ENCODE peak calls at places on chromosomes 6 and 20, in nine cellular contexts. One of them, this sample, is unnamed.

GRCh38 chr6:79601020-79601609 is 30.0 kb upstream of the SH3BGRL2 start:
- DNase-seq in stomach: no peak
- DNase-seq in mucosa of descending colon: no peak
- DNase-seq in activated B cell treated with CpG ODN at 0.5 μM for 24 hours: no peak
- DNase-seq in brain microvascular endothelial cell: peak; percentile 71
- DNase-seq in foreskin fibroblast: peak; percentile 76
- DNase-seq in HFF-Myc: peak; percentile 50
- DNase-seq in Peyer's patch: no peak
- DNase-seq in uterus: no peak
- DNase-seq in this sample: peak; percentile 23

GRCh38 chr6:70282906-70283461 is 19.9 kb downstream of the COL9A1 start:
- DNase-seq in stomach: no peak
- DNase-seq in uterus: no peak
- DNase-seq in foreskin fibroblast: no peak
- DNase-seq in mucosa of descending colon: no peak
- DNase-seq in HFF-Myc: no peak
- DNase-seq in brain microvascular endothelial cell: no peak
- DNase-seq in Peyer's patch: no peak
- DNase-seq in activated B cell treated with CpG ODN at 0.5 μM for 24 hours: no peak
- DNase-seq in this sample: no peak

GRCh38 chr6:139303176-139303575 is 11.4 kb upstream of the TXLNB start:
- DNase-seq in uterus: no peak
- DNase-seq in stomach: no peak
- DNase-seq in mucosa of descending colon: no peak
- DNase-seq in brain microvascular endothelial cell: no peak
- DNase-seq in foreskin fibroblast: no peak
- DNase-seq in HFF-Myc: no peak
- DNase-seq in activated B cell treated with CpG ODN at 0.5 μM for 24 hours: no peak
- DNase-seq in Peyer's patch: no peak
- DNase-seq in this sample: no peak

GRCh38 chr20:38973546-38974120 is 11.5 kb downstream of the DHX35 start:
- DNase-seq in uterus: no peak
- DNase-seq in HFF-Myc: no peak
- DNase-seq in foreskin fibroblast: peak; percentile 60
- DNase-seq in activated B cell treated with CpG ODN at 0.5 μM for 24 hours: no peak
- DNase-seq in mucosa of descending colon: no peak
- DNase-seq in stomach: peak; percentile 55
- DNase-seq in brain microvascular endothelial cell: peak; percentile 21
- DNase-seq in Peyer's patch: no peak
- DNase-seq in this sample: no peak

GRCh38 chr6:109579361-109579760 is 96.3 kb upstream of the ZBTB24 start:
- DNase-seq in HFF-Myc: no peak
- DNase-seq in mucosa of descending colon: no peak
- DNase-seq in uterus: no peak
- DNase-seq in stomach: no peak
- DNase-seq in activated B cell treated with CpG ODN at 0.5 μM for 24 hours: no peak
- DNase-seq in Peyer's patch: no peak
- DNase-seq in foreskin fibroblast: peak; percentile 50
- DNase-seq in brain microvascular endothelial cell: no peak
- DNase-seq in this sample: no peak

GRCh38 chr20:39289316-39289715 is 327.2 kb downstream of the DHX35 start:
- DNase-seq in brain microvascular endothelial cell: no peak
- DNase-seq in activated B cell treated with CpG ODN at 0.5 μM for 24 hours: no peak
- DNase-seq in HFF-Myc: no peak
- DNase-seq in stomach: no peak
- DNase-seq in Peyer's patch: peak; percentile 54
- DNase-seq in mucosa of descending colon: no peak
- DNase-seq in uterus: no peak
- DNase-seq in foreskin fibroblast: no peak
- DNase-seq in this sample: no peak

GRCh38 chr20:11047559-11047958 is 373.8 kb upstream of the JAG1 start:
- DNase-seq in brain microvascular endothelial cell: no peak
- DNase-seq in mucosa of descending colon: no peak
- DNase-seq in activated B cell treated with CpG ODN at 0.5 μM for 24 hours: no peak
- DNase-seq in Peyer's patch: no peak
- DNase-seq in uterus: no peak
- DNase-seq in foreskin fibroblast: no peak
- DNase-seq in stomach: no peak
- DNase-seq in HFF-Myc: no peak
- DNase-seq in this sample: no peak

GRCh38 chr6:6556162-6556737 is 32.3 kb upstream of the LY86 start:
- DNase-seq in mucosa of descending colon: no peak
- DNase-seq in brain microvascular endothelial cell: no peak
- DNase-seq in foreskin fibroblast: no peak
- DNase-seq in uterus: no peak
- DNase-seq in Peyer's patch: no peak
- DNase-seq in activated B cell treated with CpG ODN at 0.5 μM for 24 hours: no peak
- DNase-seq in HFF-Myc: no peak
- DNase-seq in stomach: no peak
- DNase-seq in this sample: no peak

GRCh38 chr6:33317418-33317667 is 201 bp downstream of the ZBTB22 start:
- DNase-seq in Peyer's patch: no peak
- DNase-seq in HFF-Myc: no peak
- DNase-seq in foreskin fibroblast: no peak
- DNase-seq in brain microvascular endothelial cell: no peak
- DNase-seq in mucosa of descending colon: no peak
- DNase-seq in uterus: no peak
- DNase-seq in activated B cell treated with CpG ODN at 0.5 μM for 24 hours: no peak
- DNase-seq in stomach: no peak
- DNase-seq in this sample: no peak

GRCh38 chr6:166772518-166772917 is 145.5 kb upstream of the RPS6KA2 start:
- DNase-seq in Peyer's patch: no peak
- DNase-seq in HFF-Myc: no peak
- DNase-seq in foreskin fibroblast: no peak
- DNase-seq in uterus: no peak
- DNase-seq in stomach: no peak
- DNase-seq in mucosa of descending colon: no peak
- DNase-seq in activated B cell treated with CpG ODN at 0.5 μM for 24 hours: no peak
- DNase-seq in brain microvascular endothelial cell: no peak
- DNase-seq in this sample: no peak
- TF ChIP-seq CTCF in Peyer's patch: no peak
- TF ChIP-seq CTCF in HFF-Myc: peak; percentile 23
- TF ChIP-seq CTCF in foreskin fibroblast: no peak
- TF ChIP-seq CTCF in uterus: no peak
- TF ChIP-seq CTCF in stomach: no peak
- TF ChIP-seq CTCF in mucosa of descending colon: no peak
- TF ChIP-seq CTCF in activated B cell treated with CpG ODN at 0.5 μM for 24 hours: no peak
- TF ChIP-seq CTCF in brain microvascular endothelial cell: peak; percentile 38
- TF ChIP-seq CTCF in this sample: peak; percentile 11

DNA sequence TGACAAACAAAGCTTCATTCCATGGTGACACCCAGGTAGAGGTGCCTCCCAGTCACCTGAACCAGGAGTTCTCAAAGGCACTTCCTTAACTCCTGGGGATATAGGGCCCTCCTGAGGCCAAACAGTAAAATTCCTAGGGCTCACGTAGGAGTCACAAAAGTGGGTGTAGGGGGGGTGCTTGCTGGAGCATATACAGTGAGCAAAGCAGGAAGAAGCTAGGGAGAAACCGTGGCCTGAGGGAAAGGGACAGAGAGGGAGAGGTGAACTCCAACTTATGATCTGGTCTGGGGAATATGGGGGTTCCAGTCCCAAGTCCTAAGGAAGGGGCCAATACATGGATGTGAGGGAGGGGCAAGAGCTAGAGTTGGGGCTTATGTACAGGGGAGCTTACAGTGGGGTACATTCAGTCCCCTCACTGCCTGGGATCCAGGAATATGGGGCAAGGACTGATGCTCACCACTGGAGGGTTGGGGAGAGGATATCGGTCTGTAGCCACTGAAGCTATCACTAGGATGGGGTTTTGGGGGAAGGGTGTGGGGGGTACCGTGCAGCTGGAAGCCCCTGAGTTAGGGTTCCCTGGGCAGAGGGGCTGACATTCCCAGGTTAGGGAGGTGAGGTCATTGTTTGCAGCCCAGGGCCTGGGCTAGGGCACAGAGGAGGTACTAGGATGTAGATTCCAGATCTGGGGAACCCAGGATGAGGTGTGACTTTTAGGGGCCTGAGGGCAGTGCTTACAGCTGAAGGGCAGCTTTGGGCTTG is 950 bp downstream of the PEDS1 start:
- DNase-seq in mucosa of descending colon: no peak
- DNase-seq in uterus: no peak
- DNase-seq in foreskin fibroblast: no peak
- DNase-seq in HFF-Myc: no peak
- DNase-seq in activated B cell treated with CpG ODN at 0.5 μM for 24 hours: no peak
- DNase-seq in stomach: no peak
- DNase-seq in Peyer's patch: no peak
- DNase-seq in brain microvascular endothelial cell: no peak
- DNase-seq in this sample: no peak
- TF ChIP-seq CTCF in mucosa of descending colon: no peak
- TF ChIP-seq CTCF in uterus: no peak
- TF ChIP-seq CTCF in foreskin fibroblast: no peak
- TF ChIP-seq CTCF in HFF-Myc: no peak
- TF ChIP-seq CTCF in activated B cell treated with CpG ODN at 0.5 μM for 24 hours: no peak
- TF ChIP-seq CTCF in stomach: peak; percentile 28
- TF ChIP-seq CTCF in Peyer's patch: no peak
- TF ChIP-seq CTCF in brain microvascular endothelial cell: peak; percentile 17
- TF ChIP-seq CTCF in this sample: no peak

GRCh38 chr20:53668981-53669380 is 75.3 kb upstream of the ZNF217 start:
- DNase-seq in mucosa of descending colon: peak; percentile 69
- DNase-seq in uterus: no peak
- DNase-seq in brain microvascular endothelial cell: no peak
- DNase-seq in activated B cell treated with CpG ODN at 0.5 μM for 24 hours: no peak
- DNase-seq in Peyer's patch: peak; percentile 78
- DNase-seq in stomach: no peak
- DNase-seq in HFF-Myc: no peak
- DNase-seq in foreskin fibroblast: no peak
- DNase-seq in this sample: no peak

GRCh38 chr20:53676987-53677386 is 83.3 kb upstream of the ZNF217 start:
- DNase-seq in activated B cell treated with CpG ODN at 0.5 μM for 24 hours: no peak
- DNase-seq in Peyer's patch: no peak
- DNase-seq in brain microvascular endothelial cell: no peak
- DNase-seq in mucosa of descending colon: no peak
- DNase-seq in foreskin fibroblast: no peak
- DNase-seq in HFF-Myc: no peak
- DNase-seq in uterus: no peak
- DNase-seq in stomach: no peak
- DNase-seq in this sample: no peak

GRCh38 chr20:53676519-53676822 is 82.8 kb upstream of the ZNF217 start:
- DNase-seq in uterus: no peak
- DNase-seq in foreskin fibroblast: no peak
- DNase-seq in brain microvascular endothelial cell: no peak
- DNase-seq in HFF-Myc: no peak
- DNase-seq in mucosa of descending colon: no peak
- DNase-seq in Peyer's patch: no peak
- DNase-seq in stomach: no peak
- DNase-seq in activated B cell treated with CpG ODN at 0.5 μM for 24 hours: no peak
- DNase-seq in this sample: no peak

GRCh38 chr20:53671370-53671769 is 77.7 kb upstream of the ZNF217 start:
- DNase-seq in HFF-Myc: no peak
- DNase-seq in brain microvascular endothelial cell: no peak
- DNase-seq in stomach: no peak
- DNase-seq in mucosa of descending colon: no peak
- DNase-seq in foreskin fibroblast: no peak
- DNase-seq in activated B cell treated with CpG ODN at 0.5 μM for 24 hours: no peak
- DNase-seq in Peyer's patch: no peak
- DNase-seq in uterus: no peak
- DNase-seq in this sample: no peak

DNA sequence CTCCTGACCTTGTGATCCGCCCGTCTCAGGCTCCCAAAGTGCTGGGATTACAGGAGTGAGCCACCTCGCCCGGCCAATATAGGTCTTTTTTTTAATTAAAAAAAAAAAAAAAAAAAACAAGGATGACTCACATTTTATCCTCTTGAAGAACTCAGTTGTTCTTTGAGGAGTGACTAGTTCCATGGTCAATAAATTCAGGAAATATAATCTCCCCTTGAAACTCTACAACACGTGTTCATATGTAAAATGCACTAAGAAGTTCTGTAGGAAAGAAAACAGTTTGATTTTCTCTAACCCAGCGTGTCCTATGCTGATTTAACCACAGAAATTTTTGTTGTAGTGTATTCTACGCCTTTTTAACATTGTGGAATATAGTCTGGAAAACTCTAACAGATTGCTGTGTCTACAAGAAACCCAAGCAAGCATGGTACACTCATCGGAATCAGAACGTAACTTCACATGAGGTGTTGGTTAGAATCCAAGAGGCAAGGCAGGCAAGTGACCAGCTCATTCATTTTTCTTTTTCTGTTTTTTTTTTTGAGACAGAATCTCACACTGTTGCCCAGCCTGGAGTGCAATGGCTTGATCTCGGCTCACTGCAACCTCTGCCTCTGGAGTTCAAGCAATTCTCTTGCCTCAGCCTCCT is 79.0 kb upstream of the ZNF217 start:
- DNase-seq in uterus: no peak
- DNase-seq in Peyer's patch: no peak
- DNase-seq in mucosa of descending colon: no peak
- DNase-seq in stomach: no peak
- DNase-seq in foreskin fibroblast: peak; percentile 48
- DNase-seq in brain microvascular endothelial cell: no peak
- DNase-seq in activated B cell treated with CpG ODN at 0.5 μM for 24 hours: no peak
- DNase-seq in HFF-Myc: no peak
- DNase-seq in this sample: no peak
- TF ChIP-seq CTCF in uterus: no peak
- TF ChIP-seq CTCF in Peyer's patch: no peak
- TF ChIP-seq CTCF in mucosa of descending colon: no peak
- TF ChIP-seq CTCF in stomach: no peak
- TF ChIP-seq CTCF in foreskin fibroblast: no peak
- TF ChIP-seq CTCF in brain microvascular endothelial cell: no peak
- TF ChIP-seq CTCF in activated B cell treated with CpG ODN at 0.5 μM for 24 hours: no peak
- TF ChIP-seq CTCF in HFF-Myc: no peak
- TF ChIP-seq CTCF in this sample: no peak

DNA sequence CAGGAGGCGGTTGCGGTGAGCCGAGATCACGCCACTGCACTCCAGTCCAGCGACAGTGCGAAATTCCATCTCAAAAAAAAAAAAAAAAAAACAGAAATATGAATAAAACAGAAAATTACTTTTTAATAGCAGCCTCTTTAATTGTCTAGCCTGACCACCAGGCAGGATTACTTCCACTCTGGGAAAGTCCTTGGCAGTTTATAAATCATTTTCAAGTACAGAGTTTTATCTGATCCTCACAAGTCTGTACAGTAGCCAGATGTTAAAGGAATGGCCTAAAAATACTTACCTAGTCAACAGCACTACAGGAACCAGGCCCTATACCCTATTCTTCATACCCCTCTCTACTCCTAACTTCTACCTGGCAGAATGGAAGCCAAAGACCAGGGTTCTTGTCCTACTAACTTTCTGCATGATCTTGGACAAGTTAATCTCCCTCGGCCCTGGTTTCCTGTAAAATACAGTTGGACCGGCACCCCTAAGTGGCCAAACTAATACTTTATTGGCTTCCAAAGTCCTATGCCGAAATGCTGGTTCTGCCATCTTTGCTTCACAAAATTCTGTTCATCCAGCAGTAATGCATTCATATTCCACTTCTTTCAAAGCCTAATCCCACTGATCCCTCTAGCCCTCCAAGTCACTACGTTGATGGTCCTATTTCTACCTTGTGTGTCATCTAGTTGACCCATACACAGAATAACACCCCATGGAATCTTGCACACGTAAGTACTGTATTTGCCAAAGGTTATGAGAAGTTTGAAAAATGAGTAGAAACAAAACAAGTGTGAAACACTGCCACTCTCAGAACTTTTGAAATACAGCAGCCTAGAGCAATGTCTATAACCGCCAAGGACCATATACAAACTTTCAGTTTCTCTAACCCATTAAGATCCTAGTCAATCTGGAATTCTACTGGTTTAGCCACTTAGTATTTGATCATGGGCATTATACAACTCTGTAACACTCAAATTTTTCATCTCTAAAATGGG is 1.7 kb downstream of the EIF2S2 start:
- DNase-seq in uterus: no peak
- DNase-seq in activated B cell treated with CpG ODN at 0.5 μM for 24 hours: no peak
- DNase-seq in foreskin fibroblast: peak; percentile 23
- DNase-seq in HFF-Myc: no peak
- DNase-seq in Peyer's patch: no peak
- DNase-seq in mucosa of descending colon: no peak
- DNase-seq in stomach: no peak
- DNase-seq in brain microvascular endothelial cell: no peak
- DNase-seq in this sample: no peak
- TF ChIP-seq CTCF in uterus: no peak
- TF ChIP-seq CTCF in activated B cell treated with CpG ODN at 0.5 μM for 24 hours: no peak
- TF ChIP-seq CTCF in foreskin fibroblast: no peak
- TF ChIP-seq CTCF in HFF-Myc: no peak
- TF ChIP-seq CTCF in Peyer's patch: no peak
- TF ChIP-seq CTCF in mucosa of descending colon: no peak
- TF ChIP-seq CTCF in stomach: no peak
- TF ChIP-seq CTCF in brain microvascular endothelial cell: no peak
- TF ChIP-seq CTCF in this sample: no peak